ENCODE peak calls at places on chromosomes 5 and 9, in five cellular contexts. K is H1, O is GM12878, I is HepG2, B is K562. T is an unnamed sample.

GRCh38 chr5:9207820-9208418 is 338.0 kb downstream of the SEMA5A start:
- DNase-seq in K (no peak), O (no peak), I (peak), B (peak), T (peak)

GRCh38 chr5:54671111-54671531 is 153.6 kb downstream of the SNX18 start:
- DNase-seq in K (no peak), O (no peak), I (no peak), B (no peak), T (no peak)

GRCh38 chr5:43121565-43122484 is 1.1 kb downstream of the ZNF131 start:
- DNase-seq in K (no peak), O (no peak), I (peak), B (peak), T (no peak)

GRCh38 chr5:153783278-153783677 is 255.4 kb downstream of the FAM114A2 start:
- DNase-seq in K (no peak), O (no peak), I (no peak), B (no peak), T (no peak)

GRCh38 chr9:95667789-95668188 is 151.0 kb upstream of the PTCH1 start:
- DNase-seq in K (no peak), O (no peak), I (no peak), B (no peak), T (no peak)

GRCh38 chr5:15821506-15821905 is 321.5 kb downstream of the FBXL7 start:
- DNase-seq in K (no peak), O (no peak), I (no peak), B (no peak), T (no peak)

GRCh38 chr9:128103589-128103962 is 24.0 kb downstream of the PTGES2 start:
- DNase-seq in K (no peak), O (no peak), I (peak), B (no peak), T (no peak)

GRCh38 chr5:72988769-72989168 is 32.9 kb downstream of the FCHO2 start:
- DNase-seq in K (no peak), O (no peak), I (no peak), B (no peak), T (no peak)

GRCh38 chr5:62632181-62632580 is 53.6 kb downstream of the LRRC70 start:
- DNase-seq in K (no peak), O (no peak), I (no peak), B (no peak), T (no peak)

GRCh38 chr9:87067426-87067825 is 120.1 kb upstream of the GAS1 start:
- DNase-seq in K (no peak), O (no peak), I (no peak), B (no peak), T (no peak)

GRCh38 chr9:1759901-1760300 is 255.2 kb upstream of the SMARCA2 start:
- DNase-seq in K (no peak), O (no peak), I (no peak), B (no peak), T (no peak)

GRCh38 chr5:67677422-67677970 is 480.9 kb upstream of the CD180 start:
- DNase-seq in K (no peak), O (no peak), I (no peak), B (no peak), T (no peak)

GRCh38 chr9:113220467-113221002 is 542 bp downstream of the FKBP15 start:
- DNase-seq in K (no peak), O (no peak), I (no peak), B (no peak), T (no peak)

GRCh38 chr5:51495672-51496071 is 112.4 kb downstream of the ISL1 start:
- DNase-seq in K (no peak), O (no peak), I (no peak), B (no peak), T (no peak)

GRCh38 chr9:20297646-20298084 is 324.6 kb downstream of the MLLT3 start:
- DNase-seq in K (no peak), O (no peak), I (no peak), B (no peak), T (no peak)

GRCh38 chr5:123802298-123802951 is 290.4 kb downstream of the CSNK1G3 start:
- DNase-seq in K (peak), O (no peak), I (no peak), B (no peak), T (no peak)

GRCh38 chr9:72588336-72588735 is 66.9 kb downstream of the TMC1 start:
- DNase-seq in K (no peak), O (no peak), I (no peak), B (no peak), T (no peak)

GRCh38 chr5:90637731-90638130 is 79.1 kb downstream of the ADGRV1 start:
- DNase-seq in K (no peak), O (no peak), I (no peak), B (no peak), T (no peak)
- TF ChIP-seq SRF in K (no peak), O (no peak), I (no peak), B (no peak), T (no peak)

GRCh38 chr5:5628866-5629265 is 206.4 kb downstream of the ICE1 start:
- DNase-seq in K (no peak), O (no peak), I (no peak), B (no peak), T (no peak)

GRCh38 chr5:5632678-5633077 is 210.2 kb downstream of the ICE1 start:
- DNase-seq in K (no peak), O (no peak), I (no peak), B (no peak), T (no peak)

GRCh38 chr5:5633579-5633978 is 211.1 kb downstream of the ICE1 start:
- DNase-seq in K (no peak), O (no peak), I (no peak), B (no peak), T (no peak)

GRCh38 chr5:5626412-5626811 is 203.9 kb downstream of the ICE1 start:
- DNase-seq in K (no peak), O (no peak), I (no peak), B (no peak), T (no peak)

GRCh38 chr5:5629579-5629978 is 207.1 kb downstream of the ICE1 start:
- DNase-seq in K (no peak), O (no peak), I (no peak), B (no peak), T (no peak)
- TF ChIP-seq SRF in K (no peak), O (no peak), I (no peak), B (no peak), T (no peak)

GRCh38 chr9:37036237-37037136 is 2.4 kb upstream of the PAX5 start:
- DNase-seq in K (no peak), O (no peak), I (no peak), B (no peak), T (no peak)
- TF ChIP-seq SRF in K (no peak), O (no peak), I (no peak), B (no peak), T (no peak)

GRCh38 chr9:34376596-34377401 is at the start of gene MYORG:
- DNase-seq in K (peak), O (peak), I (peak), B (peak), T (peak)
- TF ChIP-seq SRF in K (no peak), O (peak), I (no peak), B (peak), T (no peak)